ENCODE peak calls at places on chromosomes 6 and 20, in ten cellular contexts. One of them, this sample, is unnamed. For H3K4me1 and H3K9me3, the result is how much of the 10 kb centered on the place peaks cover.

GRCh38 chr20:3229158-3229557 is 9.8 kb downstream of the SLC4A11 start:
- DNase-seq in colonic mucosa: no peak
- DNase-seq in naive thymus-derived CD4-positive, alpha-beta T cell: no peak
- DNase-seq in gastrocnemius medialis: no peak
- DNase-seq in neuronal stem cell: no peak
- DNase-seq in aorta: no peak
- DNase-seq in left ventricle myocardium inferior: no peak
- DNase-seq in lower lobe of right lung: no peak
- DNase-seq in esophagus squamous epithelium: no peak
- DNase-seq in ovary: no peak
- DNase-seq in this sample: no peak

GRCh38 chr6:21773199-21773974 is 179.8 kb downstream of the SOX4 start:
- DNase-seq in esophagus squamous epithelium: no peak
- DNase-seq in colonic mucosa: no peak
- DNase-seq in ovary: no peak
- DNase-seq in naive thymus-derived CD4-positive, alpha-beta T cell: no peak
- DNase-seq in neuronal stem cell: no peak
- DNase-seq in left ventricle myocardium inferior: no peak
- DNase-seq in lower lobe of right lung: no peak
- DNase-seq in aorta: no peak
- DNase-seq in gastrocnemius medialis: no peak
- DNase-seq in this sample: no peak

GRCh38 chr6:75188221-75188620 is 17.6 kb downstream of the COL12A1 start:
- DNase-seq in left ventricle myocardium inferior: no peak
- DNase-seq in lower lobe of right lung: no peak
- DNase-seq in colonic mucosa: no peak
- DNase-seq in naive thymus-derived CD4-positive, alpha-beta T cell: no peak
- DNase-seq in gastrocnemius medialis: no peak
- DNase-seq in esophagus squamous epithelium: no peak
- DNase-seq in ovary: no peak
- DNase-seq in neuronal stem cell: no peak
- DNase-seq in aorta: no peak
- DNase-seq in this sample: no peak

GRCh38 chr6:35218021-35218420 is 4.3 kb downstream of the SCUBE3 start:
- DNase-seq in lower lobe of right lung: no peak
- DNase-seq in left ventricle myocardium inferior: no peak
- DNase-seq in esophagus squamous epithelium: no peak
- DNase-seq in aorta: no peak
- DNase-seq in colonic mucosa: no peak
- DNase-seq in naive thymus-derived CD4-positive, alpha-beta T cell: no peak
- DNase-seq in neuronal stem cell: no peak
- DNase-seq in ovary: no peak
- DNase-seq in gastrocnemius medialis: no peak
- DNase-seq in this sample: no peak

GRCh38 chr6:52573295-52573694 is 3.6 kb downstream of the TRAM2 start:
- DNase-seq in esophagus squamous epithelium: no peak
- DNase-seq in lower lobe of right lung: no peak
- DNase-seq in neuronal stem cell: peak
- DNase-seq in aorta: no peak
- DNase-seq in colonic mucosa: no peak
- DNase-seq in naive thymus-derived CD4-positive, alpha-beta T cell: no peak
- DNase-seq in left ventricle myocardium inferior: no peak
- DNase-seq in ovary: no peak
- DNase-seq in gastrocnemius medialis: no peak
- DNase-seq in this sample: no peak

GRCh38 chr6:24704468-24704867 is 14.5 kb downstream of the C6orf62 start:
- DNase-seq in naive thymus-derived CD4-positive, alpha-beta T cell: no peak
- DNase-seq in gastrocnemius medialis: no peak
- DNase-seq in colonic mucosa: no peak
- DNase-seq in aorta: no peak
- DNase-seq in ovary: no peak
- DNase-seq in esophagus squamous epithelium: no peak
- DNase-seq in neuronal stem cell: no peak
- DNase-seq in left ventricle myocardium inferior: no peak
- DNase-seq in lower lobe of right lung: no peak
- DNase-seq in this sample: no peak

GRCh38 chr6:21741221-21742109 is 147.9 kb downstream of the SOX4 start:
- DNase-seq in gastrocnemius medialis: no peak
- DNase-seq in ovary: no peak
- DNase-seq in lower lobe of right lung: no peak
- DNase-seq in colonic mucosa: no peak
- DNase-seq in esophagus squamous epithelium: no peak
- DNase-seq in naive thymus-derived CD4-positive, alpha-beta T cell: no peak
- DNase-seq in left ventricle myocardium inferior: no peak
- DNase-seq in neuronal stem cell: no peak
- DNase-seq in aorta: no peak
- DNase-seq in this sample: no peak

GRCh38 chr20:63495771-63496403 is 3.0 kb downstream of the EEF1A2 start:
- DNase-seq in lower lobe of right lung: peak
- DNase-seq in left ventricle myocardium inferior: peak
- DNase-seq in aorta: peak
- DNase-seq in gastrocnemius medialis: no peak
- DNase-seq in neuronal stem cell: peak
- DNase-seq in esophagus squamous epithelium: no peak
- DNase-seq in colonic mucosa: peak
- DNase-seq in naive thymus-derived CD4-positive, alpha-beta T cell: peak
- DNase-seq in ovary: peak
- DNase-seq in this sample: peak

GRCh38 chr20:48722002-48722731 is 105.6 kb downstream of the PREX1 start:
- DNase-seq in gastrocnemius medialis: no peak
- DNase-seq in ovary: no peak
- DNase-seq in naive thymus-derived CD4-positive, alpha-beta T cell: no peak
- DNase-seq in aorta: peak
- DNase-seq in colonic mucosa: no peak
- DNase-seq in esophagus squamous epithelium: no peak
- DNase-seq in lower lobe of right lung: no peak
- DNase-seq in left ventricle myocardium inferior: no peak
- DNase-seq in neuronal stem cell: no peak
- DNase-seq in this sample: no peak

GRCh38 chr6:39214846-39215639 is 14.2 kb downstream of the KCNK5 start:
- DNase-seq in esophagus squamous epithelium: no peak
- DNase-seq in neuronal stem cell: no peak
- DNase-seq in ovary: no peak
- DNase-seq in gastrocnemius medialis: no peak
- DNase-seq in colonic mucosa: peak
- DNase-seq in lower lobe of right lung: peak
- DNase-seq in aorta: no peak
- DNase-seq in naive thymus-derived CD4-positive, alpha-beta T cell: no peak
- DNase-seq in left ventricle myocardium inferior: no peak
- DNase-seq in this sample: no peak

GRCh38 chr6:128216917-128217316 is 303.5 kb downstream of the PTPRK start:
- DNase-seq in naive thymus-derived CD4-positive, alpha-beta T cell: no peak
- DNase-seq in gastrocnemius medialis: no peak
- DNase-seq in colonic mucosa: no peak
- DNase-seq in neuronal stem cell: no peak
- DNase-seq in left ventricle myocardium inferior: no peak
- DNase-seq in lower lobe of right lung: no peak
- DNase-seq in esophagus squamous epithelium: no peak
- DNase-seq in ovary: no peak
- DNase-seq in aorta: no peak
- DNase-seq in this sample: no peak

GRCh38 chr6:9461161-9461560 is 953.7 kb downstream of the TFAP2A start:
- DNase-seq in lower lobe of right lung: no peak
- DNase-seq in colonic mucosa: no peak
- DNase-seq in naive thymus-derived CD4-positive, alpha-beta T cell: no peak
- DNase-seq in gastrocnemius medialis: no peak
- DNase-seq in aorta: no peak
- DNase-seq in esophagus squamous epithelium: no peak
- DNase-seq in left ventricle myocardium inferior: no peak
- DNase-seq in ovary: no peak
- DNase-seq in neuronal stem cell: no peak
- DNase-seq in this sample: no peak

GRCh38 chr20:15642099-15642498 is 931.1 kb downstream of the KIF16B start:
- DNase-seq in aorta: no peak
- DNase-seq in naive thymus-derived CD4-positive, alpha-beta T cell: no peak
- DNase-seq in esophagus squamous epithelium: no peak
- DNase-seq in lower lobe of right lung: no peak
- DNase-seq in ovary: no peak
- DNase-seq in colonic mucosa: no peak
- DNase-seq in left ventricle myocardium inferior: no peak
- DNase-seq in neuronal stem cell: no peak
- DNase-seq in gastrocnemius medialis: no peak
- DNase-seq in this sample: no peak

GRCh38 chr6:32181890-32182529 is 2.0 kb downstream of the AGER start:
- DNase-seq in naive thymus-derived CD4-positive, alpha-beta T cell: no peak
- DNase-seq in colonic mucosa: no peak
- DNase-seq in neuronal stem cell: no peak
- DNase-seq in esophagus squamous epithelium: no peak
- DNase-seq in lower lobe of right lung: no peak
- DNase-seq in left ventricle myocardium inferior: no peak
- DNase-seq in gastrocnemius medialis: no peak
- DNase-seq in aorta: peak
- DNase-seq in ovary: no peak
- DNase-seq in this sample: no peak

GRCh38 chr6:157879873-157880254 is 56.8 kb downstream of the SNX9 start:
- DNase-seq in gastrocnemius medialis: no peak
- DNase-seq in left ventricle myocardium inferior: no peak
- DNase-seq in neuronal stem cell: no peak
- DNase-seq in esophagus squamous epithelium: no peak
- DNase-seq in colonic mucosa: no peak
- DNase-seq in ovary: no peak
- DNase-seq in lower lobe of right lung: peak
- DNase-seq in naive thymus-derived CD4-positive, alpha-beta T cell: no peak
- DNase-seq in aorta: no peak
- DNase-seq in this sample: no peak

GRCh38 chr6:3356824-3357420 is 98.2 kb downstream of the PSMG4 start:
- DNase-seq in ovary: peak
- DNase-seq in gastrocnemius medialis: no peak
- DNase-seq in left ventricle myocardium inferior: no peak
- DNase-seq in esophagus squamous epithelium: no peak
- DNase-seq in colonic mucosa: no peak
- DNase-seq in neuronal stem cell: no peak
- DNase-seq in naive thymus-derived CD4-positive, alpha-beta T cell: no peak
- DNase-seq in lower lobe of right lung: no peak
- DNase-seq in aorta: peak
- DNase-seq in this sample: no peak

GRCh38 chr6:53032853-53033252 is 32.4 kb upstream of the FBXO9 start:
- DNase-seq in esophagus squamous epithelium: no peak
- DNase-seq in left ventricle myocardium inferior: no peak
- DNase-seq in ovary: no peak
- DNase-seq in gastrocnemius medialis: no peak
- DNase-seq in aorta: no peak
- DNase-seq in colonic mucosa: no peak
- DNase-seq in naive thymus-derived CD4-positive, alpha-beta T cell: no peak
- DNase-seq in neuronal stem cell: no peak
- DNase-seq in lower lobe of right lung: no peak
- DNase-seq in this sample: no peak

GRCh38 chr6:166307082-166307980 is 861 bp downstream of the PRR18 start:
- DNase-seq in neuronal stem cell: peak
- DNase-seq in esophagus squamous epithelium: no peak
- DNase-seq in colonic mucosa: no peak
- DNase-seq in lower lobe of right lung: no peak
- DNase-seq in gastrocnemius medialis: no peak
- DNase-seq in left ventricle myocardium inferior: no peak
- DNase-seq in aorta: no peak
- DNase-seq in naive thymus-derived CD4-positive, alpha-beta T cell: peak
- DNase-seq in ovary: no peak
- DNase-seq in this sample: no peak

DNA sequence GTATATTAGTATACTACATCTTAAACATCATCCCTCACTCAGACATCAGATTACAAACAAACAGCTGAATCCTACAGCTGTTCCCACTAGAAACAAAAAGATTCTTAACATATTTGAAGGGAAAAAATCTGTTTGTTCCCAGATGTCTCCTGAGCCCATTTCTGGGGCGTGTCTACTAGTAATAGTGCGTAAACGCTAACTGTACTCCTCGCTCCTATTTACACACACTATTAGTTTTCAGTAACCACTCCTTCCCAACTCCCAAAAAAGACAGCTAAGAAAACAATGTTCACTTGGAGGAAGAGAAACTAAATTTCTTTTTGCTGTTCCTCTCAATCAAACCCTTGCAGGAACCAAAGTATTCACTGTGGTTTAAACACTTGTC is 118.4 kb downstream of the BACH2 start:
- DNase-seq in left ventricle myocardium inferior: no peak
- DNase-seq in ovary: no peak
- DNase-seq in aorta: no peak
- DNase-seq in neuronal stem cell: no peak
- DNase-seq in lower lobe of right lung: no peak
- DNase-seq in gastrocnemius medialis: no peak
- DNase-seq in esophagus squamous epithelium: no peak
- DNase-seq in naive thymus-derived CD4-positive, alpha-beta T cell: no peak
- DNase-seq in colonic mucosa: no peak
- DNase-seq in this sample: no peak
- H3K4me3 ChIP-seq in left ventricle myocardium inferior: peak
- H3K4me3 ChIP-seq in ovary: no peak
- H3K4me3 ChIP-seq in aorta: no peak
- H3K4me3 ChIP-seq in neuronal stem cell: no peak
- H3K4me3 ChIP-seq in lower lobe of right lung: no peak
- H3K4me3 ChIP-seq in gastrocnemius medialis: no peak
- H3K4me3 ChIP-seq in esophagus squamous epithelium: no peak
- H3K4me3 ChIP-seq in naive thymus-derived CD4-positive, alpha-beta T cell: no peak
- H3K4me3 ChIP-seq in colonic mucosa: no peak
- H3K4me3 ChIP-seq in this sample: no peak

GRCh38 chr6:11207199-11207968 is 25.1 kb downstream of the NEDD9 start:
- DNase-seq in left ventricle myocardium inferior: peak
- DNase-seq in lower lobe of right lung: peak
- DNase-seq in gastrocnemius medialis: peak
- DNase-seq in neuronal stem cell: no peak
- DNase-seq in aorta: no peak
- DNase-seq in ovary: no peak
- DNase-seq in naive thymus-derived CD4-positive, alpha-beta T cell: no peak
- DNase-seq in esophagus squamous epithelium: no peak
- DNase-seq in colonic mucosa: peak
- DNase-seq in this sample: no peak
- H3K4me1 ChIP-seq in left ventricle myocardium inferior: half or more
- H3K4me1 ChIP-seq in lower lobe of right lung: half or more
- H3K4me1 ChIP-seq in gastrocnemius medialis: under half
- H3K4me1 ChIP-seq in neuronal stem cell: under half
- H3K4me1 ChIP-seq in aorta: under half
- H3K4me1 ChIP-seq in ovary: under half
- H3K4me1 ChIP-seq in naive thymus-derived CD4-positive, alpha-beta T cell: under half
- H3K4me1 ChIP-seq in esophagus squamous epithelium: under half
- H3K4me1 ChIP-seq in colonic mucosa: under half
- H3K4me1 ChIP-seq in this sample: under half

DNA sequence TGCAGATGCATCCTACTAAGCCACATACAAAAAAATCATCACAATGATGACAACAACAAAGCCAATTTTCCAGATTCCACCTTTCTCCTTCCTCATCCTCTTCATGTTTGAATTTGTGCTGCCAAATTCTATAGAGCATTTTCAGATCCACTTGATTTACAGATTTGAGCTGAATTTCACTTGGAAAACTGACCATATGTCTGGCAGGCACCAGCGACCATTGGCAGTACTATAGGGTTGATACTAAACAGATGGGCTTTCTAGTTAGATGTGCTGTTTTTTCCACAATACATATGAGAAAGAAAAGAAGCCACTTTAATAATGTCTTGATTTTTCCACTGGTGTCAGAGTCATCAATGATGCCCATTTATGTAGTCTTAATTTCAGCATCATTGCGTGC is 127.0 kb downstream of the PHACTR3 start:
- DNase-seq in ovary: no peak
- DNase-seq in naive thymus-derived CD4-positive, alpha-beta T cell: no peak
- DNase-seq in left ventricle myocardium inferior: no peak
- DNase-seq in lower lobe of right lung: no peak
- DNase-seq in colonic mucosa: no peak
- DNase-seq in aorta: no peak
- DNase-seq in gastrocnemius medialis: no peak
- DNase-seq in esophagus squamous epithelium: no peak
- DNase-seq in neuronal stem cell: no peak
- DNase-seq in this sample: no peak
- H3K9me3 ChIP-seq in ovary: under half
- H3K9me3 ChIP-seq in naive thymus-derived CD4-positive, alpha-beta T cell: under half
- H3K9me3 ChIP-seq in left ventricle myocardium inferior: under half
- H3K9me3 ChIP-seq in lower lobe of right lung: under half
- H3K9me3 ChIP-seq in colonic mucosa: under half
- H3K9me3 ChIP-seq in aorta: under half
- H3K9me3 ChIP-seq in gastrocnemius medialis: under half
- H3K9me3 ChIP-seq in esophagus squamous epithelium: under half
- H3K9me3 ChIP-seq in neuronal stem cell: under half
- H3K9me3 ChIP-seq in this sample: under half

GRCh38 chr6:26459023-26459810 is 1.5 kb downstream of the BTN2A1 start:
- DNase-seq in ovary: no peak
- DNase-seq in gastrocnemius medialis: no peak
- DNase-seq in left ventricle myocardium inferior: no peak
- DNase-seq in lower lobe of right lung: no peak
- DNase-seq in naive thymus-derived CD4-positive, alpha-beta T cell: no peak
- DNase-seq in aorta: no peak
- DNase-seq in neuronal stem cell: no peak
- DNase-seq in colonic mucosa: no peak
- DNase-seq in esophagus squamous epithelium: no peak
- DNase-seq in this sample: no peak
- H3K4me3 ChIP-seq in ovary: peak
- H3K4me3 ChIP-seq in gastrocnemius medialis: no peak
- H3K4me3 ChIP-seq in left ventricle myocardium inferior: peak
- H3K4me3 ChIP-seq in lower lobe of right lung: peak
- H3K4me3 ChIP-seq in naive thymus-derived CD4-positive, alpha-beta T cell: peak
- H3K4me3 ChIP-seq in aorta: no peak
- H3K4me3 ChIP-seq in neuronal stem cell: peak
- H3K4me3 ChIP-seq in colonic mucosa: peak
- H3K4me3 ChIP-seq in esophagus squamous epithelium: peak
- H3K4me3 ChIP-seq in this sample: no peak